ENCODE peak calls at places on chromosomes 13 and 19, in six cellular contexts. E, W, J, O, P and R are unnamed samples.

GRCh38 chr13:83780201-83780600 is 102.1 kb downstream of the SLITRK1 start:
- DNase-seq in P (peak; percentile 36), E (peak; percentile 58), W (no peak), J (no peak), O (peak; percentile 0), R (no peak)

GRCh38 chr13:104318121-104318520 is 1251.9 kb upstream of the SLC10A2 start:
- DNase-seq in W (no peak), O (peak; percentile 4), J (no peak), E (peak; percentile 58), P (no peak), R (peak; percentile 21)

GRCh38 chr13:79405501-79405830 is 589 bp downstream of the RBM26 start:
- DNase-seq in P (peak; percentile 25), O (no peak), W (no peak), E (no peak), J (no peak), R (no peak)

GRCh38 chr19:10151521-10151920 is 31.8 kb upstream of the EIF3G start:
- DNase-seq in O (no peak), E (no peak), J (no peak), W (no peak), P (no peak), R (no peak)

GRCh38 chr19:39341122-39341719 is 1.0 kb upstream of the SAMD4B start:
- DNase-seq in W (no peak), E (no peak), P (no peak), J (no peak), O (no peak), R (no peak)

GRCh38 chr13:45416521-45417125 is 1.6 kb downstream of the SLC25A30 start:
- DNase-seq in O (no peak), P (no peak), E (no peak), J (no peak), W (no peak), R (no peak)

GRCh38 chr19:21841784-21842097 is 5.8 kb upstream of the ZNF43 start:
- DNase-seq in P (no peak), E (no peak), W (no peak), J (no peak), O (no peak), R (no peak)

GRCh38 chr13:95809429-95809828 is 132.5 kb downstream of the DNAJC3 start:
- DNase-seq in P (no peak), O (no peak), W (no peak), J (no peak), E (no peak), R (no peak)

GRCh38 chr13:75359266-75359665 is 122.7 kb downstream of the TBC1D4 start:
- DNase-seq in W (no peak), O (peak; percentile 74), E (peak; percentile 72), J (no peak), P (peak; percentile 16), R (peak; percentile 68)

GRCh38 chr13:100490692-100491091 is 97.9 kb downstream of the GGACT start:
- DNase-seq in P (no peak), J (no peak), W (no peak), E (no peak), O (peak; percentile 16), R (no peak)

GRCh38 chr13:61414686-61415664 is 674 bp downstream of the PCDH20 start:
- DNase-seq in O (no peak), J (no peak), E (peak; percentile 5), P (peak; percentile 7), W (peak; percentile 52), R (no peak)

GRCh38 chr19:20164456-20164855 is 2.6 kb upstream of the ZNF486 start:
- DNase-seq in O (no peak), W (no peak), P (no peak), J (no peak), E (no peak), R (no peak)

GRCh38 chr19:50178859-50179537 is 15.9 kb upstream of the IZUMO2 start:
- DNase-seq in P (no peak), O (no peak), J (no peak), W (no peak), E (no peak), R (no peak)

GRCh38 chr13:73607489-73608156 is 526.6 kb downstream of the KLF12 start:
- DNase-seq in W (no peak), P (no peak), J (no peak), O (no peak), E (no peak), R (no peak)

GRCh38 chr19:14361824-14362223 is 19.4 kb upstream of the ADGRE5 start:
- DNase-seq in W (no peak), J (no peak), E (peak; percentile 65), O (no peak), P (peak; percentile 57), R (peak; percentile 34)

GRCh38 chr13:76879211-76879875 is 6.9 kb downstream of the KCTD12 start:
- DNase-seq in O (no peak), J (peak; percentile 48), P (no peak), E (peak; percentile 93), W (peak; percentile 38), R (peak; percentile 89)

GRCh38 chr19:49347835-49348234 is 12.6 kb downstream of the CD37 start:
- DNase-seq in P (peak; percentile 92), W (peak; percentile 54), O (peak; percentile 81), E (peak; percentile 66), J (no peak), R (peak; percentile 85)

GRCh38 chr13:106573279-106573831 is 5.4 kb upstream of the ARGLU1 start:
- DNase-seq in P (no peak), E (peak; percentile 55), O (no peak), W (no peak), J (no peak), R (peak; percentile 79)

GRCh38 chr13:22735381-22735995 is 445.3 kb upstream of the SGCG start:
- DNase-seq in W (no peak), E (no peak), J (no peak), P (peak; percentile 25), O (no peak), R (no peak)

GRCh38 chr13:50375792-50376191 is 360.5 kb downstream of the KCNRG start:
- DNase-seq in W (no peak), E (peak; percentile 62), J (no peak), P (no peak), O (no peak), R (peak; percentile 25)

GRCh38 chr13:25927363-25927762 is 124.5 kb downstream of the SHISA2 start:
- DNase-seq in W (no peak), O (no peak), P (no peak), E (no peak), J (no peak), R (no peak)

GRCh38 chr13:114063545-114064515 is 68.6 kb downstream of the RASA3 start:
- DNase-seq in P (peak; percentile 60), E (peak; percentile 65), W (no peak), O (no peak), J (no peak), R (peak; percentile 90)

GRCh38 chr13:109874921-109875454 is 88.6 kb upstream of the IRS2 start:
- DNase-seq in J (no peak), P (no peak), O (no peak), E (peak; percentile 59), W (no peak), R (peak; percentile 82)

GRCh38 chr19:45362291-45362690 is 8.1 kb downstream of the ERCC2 start:
- DNase-seq in W (no peak), E (no peak), P (no peak), O (no peak), J (no peak), R (no peak)

GRCh38 chr19:30156646-30157045 is 214.6 kb downstream of the URI1 start:
- DNase-seq in O (no peak), E (no peak), J (no peak), W (no peak), P (no peak), R (no peak)

GRCh38 chr19:47544476-47544875 is 28.5 kb downstream of the ZNF541 start:
- DNase-seq in E (no peak), W (no peak), J (no peak), O (no peak), P (no peak), R (no peak)

GRCh38 chr19:10192922-10193321 is 1.8 kb downstream of the DNMT1 start:
- DNase-seq in O (no peak), P (no peak), W (no peak), E (no peak), J (no peak), R (no peak)

GRCh38 chr19:16938211-16938610 is 49.4 kb downstream of the F2RL3 start:
- DNase-seq in E (no peak), P (no peak), O (no peak), J (no peak), W (no peak), R (no peak)

GRCh38 chr19:19039901-19040300 is 6.5 kb downstream of the ARMC6 start:
- DNase-seq in W (no peak), J (no peak), E (no peak), O (no peak), P (no peak), R (no peak)

GRCh38 chr13:111534646-111535461 is 214.4 kb downstream of the TEX29 start:
- DNase-seq in O (no peak), E (no peak), W (no peak), J (no peak), P (no peak), R (no peak)
- H3K4me3 ChIP-seq in O (no peak overlapping the region), E (no peak overlapping the region), W (no peak overlapping the region), J (no peak overlapping the region), P (no peak overlapping the region), R (no peak overlapping the region)

GRCh38 chr19:11227201-11227886 is 12.1 kb upstream of the ANGPTL8 start:
- DNase-seq in W (no peak), E (no peak), J (no peak), O (peak; percentile 62), P (peak; percentile 58), R (no peak)
- TF ChIP-seq CTCF in W (no peak), E (peak; percentile 6), J (no peak), O (peak; percentile 67), P (peak; percentile 1), R (peak; percentile 4)

DNA sequence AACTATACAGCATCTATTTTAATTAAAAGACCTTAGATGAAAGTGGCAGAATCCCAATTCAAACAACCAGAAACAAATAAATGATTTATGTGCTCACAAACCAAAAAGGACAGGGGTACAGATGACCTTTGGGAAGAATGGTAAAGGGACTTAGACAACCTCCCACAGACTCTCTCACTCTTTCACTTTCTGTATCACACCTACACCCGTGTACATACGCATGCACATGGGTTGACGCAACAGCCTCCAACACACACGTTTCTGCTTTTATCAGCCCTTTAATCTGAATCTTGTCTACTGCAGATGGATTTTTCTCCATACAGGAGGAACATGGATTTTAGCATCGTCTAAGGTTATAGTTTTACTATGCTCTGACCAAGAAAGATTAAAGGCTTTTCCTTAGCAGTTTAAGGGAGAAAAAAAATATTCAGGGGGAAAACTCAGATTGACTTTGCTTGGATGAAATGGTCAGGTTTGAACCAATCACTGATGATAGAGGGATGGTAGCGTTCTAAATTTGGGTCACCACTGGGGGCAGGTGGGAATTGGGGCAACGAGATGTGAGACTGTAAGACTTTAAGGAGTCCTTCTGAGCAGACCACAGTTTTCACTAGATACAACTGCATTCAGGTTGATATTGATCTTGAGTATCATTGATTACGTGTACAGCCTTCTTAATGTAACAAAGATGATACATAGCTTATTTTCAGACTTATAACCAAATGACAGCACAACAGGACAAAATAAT is 166.1 kb downstream of the ITGBL1 start:
- DNase-seq in W (no peak), E (no peak), O (no peak), P (no peak), J (no peak), R (peak; percentile 17)
- H3K4me3 ChIP-seq in W (no peak overlapping the region), E (no peak overlapping the region), O (no peak overlapping the region), P (no peak overlapping the region), J (no peak overlapping the region), R (no peak overlapping the region)

DNA sequence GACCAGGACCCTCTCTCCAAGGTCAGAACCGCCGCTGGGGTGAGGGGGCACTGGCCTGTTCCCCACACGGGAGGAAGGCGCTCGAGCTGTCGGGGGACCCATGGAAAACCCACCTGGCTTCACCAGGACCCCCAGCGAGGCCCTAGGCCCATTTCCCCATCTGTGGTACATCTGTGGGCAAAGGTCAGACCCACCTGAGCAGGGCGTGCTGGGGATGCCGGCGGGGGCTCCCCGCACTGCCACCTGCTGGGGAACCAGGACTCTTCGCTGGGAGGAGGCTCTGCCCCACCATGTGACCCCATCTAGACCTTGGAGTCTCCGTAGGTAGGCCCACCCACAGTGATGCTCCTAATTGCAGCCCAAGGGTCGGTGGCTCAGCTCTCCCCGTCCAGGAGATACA is 511 bp downstream of the WDR88 start:
- DNase-seq in J (no peak), E (no peak), W (no peak), O (no peak), P (peak; percentile 42), R (no peak)
- TF ChIP-seq CTCF in J (no peak), E (peak; percentile 16), W (no peak), O (peak; percentile 55), P (peak; percentile 44), R (peak; percentile 5)